ENCODE peak calls at places on chromosome X, in ten cellular contexts. One of them, this sample, is unnamed.
A peak's percentile ranks its signal among the peaks of the same experiment; 100 is the strongest.

GRCh38 chrX:148611993-148612392 is 111.6 kb downstream of the AFF2 start:
- DNase-seq in GM19239: no peak
- DNase-seq in CD8-positive, alpha-beta memory T cell: no peak
- DNase-seq in AG20443: no peak
- DNase-seq in activated CD8-positive, alpha-beta memory T cell treated with anti-CD3 and anti-CD28 coated beads for 24 hours: no peak
- DNase-seq in psoas muscle: no peak
- DNase-seq in T47D: no peak
- DNase-seq in globus pallidus: no peak
- DNase-seq in NCI-H1436: no peak
- DNase-seq in A172: no peak
- DNase-seq in this sample: no peak

GRCh38 chrX:39008554-39008953 is 207.3 kb downstream of the MID1IP1 start:
- DNase-seq in GM19239: no peak
- DNase-seq in CD8-positive, alpha-beta memory T cell: no peak
- DNase-seq in AG20443: no peak
- DNase-seq in activated CD8-positive, alpha-beta memory T cell treated with anti-CD3 and anti-CD28 coated beads for 24 hours: no peak
- DNase-seq in psoas muscle: no peak
- DNase-seq in T47D: no peak
- DNase-seq in globus pallidus: no peak
- DNase-seq in NCI-H1436: no peak
- DNase-seq in A172: no peak
- DNase-seq in this sample: no peak

GRCh38 chrX:31130457-31131215 is 58.8 kb upstream of the FTHL17 start:
- DNase-seq in GM19239: no peak
- DNase-seq in CD8-positive, alpha-beta memory T cell: no peak
- DNase-seq in AG20443: no peak
- DNase-seq in activated CD8-positive, alpha-beta memory T cell treated with anti-CD3 and anti-CD28 coated beads for 24 hours: no peak
- DNase-seq in psoas muscle: no peak
- DNase-seq in T47D: no peak
- DNase-seq in globus pallidus: no peak
- DNase-seq in NCI-H1436: no peak
- DNase-seq in A172: no peak
- DNase-seq in this sample: no peak

GRCh38 chrX:148723551-148723950 is 223.1 kb downstream of the AFF2 start:
- DNase-seq in GM19239: no peak
- DNase-seq in CD8-positive, alpha-beta memory T cell: no peak
- DNase-seq in AG20443: no peak
- DNase-seq in activated CD8-positive, alpha-beta memory T cell treated with anti-CD3 and anti-CD28 coated beads for 24 hours: no peak
- DNase-seq in psoas muscle: no peak
- DNase-seq in T47D: no peak
- DNase-seq in globus pallidus: no peak
- DNase-seq in NCI-H1436: no peak
- DNase-seq in A172: no peak
- DNase-seq in this sample: no peak

GRCh38 chrX:10280061-10280460 is 123.3 kb downstream of the CLCN4 start:
- DNase-seq in GM19239: no peak
- DNase-seq in CD8-positive, alpha-beta memory T cell: no peak
- DNase-seq in AG20443: peak; percentile 9
- DNase-seq in activated CD8-positive, alpha-beta memory T cell treated with anti-CD3 and anti-CD28 coated beads for 24 hours: no peak
- DNase-seq in psoas muscle: no peak
- DNase-seq in T47D: no peak
- DNase-seq in globus pallidus: no peak
- DNase-seq in NCI-H1436: no peak
- DNase-seq in A172: no peak
- DNase-seq in this sample: no peak

GRCh38 chrX:39982927-39983326 is 114.8 kb downstream of the BCOR start:
- DNase-seq in GM19239: no peak
- DNase-seq in CD8-positive, alpha-beta memory T cell: no peak
- DNase-seq in AG20443: no peak
- DNase-seq in activated CD8-positive, alpha-beta memory T cell treated with anti-CD3 and anti-CD28 coated beads for 24 hours: no peak
- DNase-seq in psoas muscle: no peak
- DNase-seq in T47D: no peak
- DNase-seq in globus pallidus: peak; percentile 24
- DNase-seq in NCI-H1436: no peak
- DNase-seq in A172: no peak
- DNase-seq in this sample: no peak

GRCh38 chrX:38232287-38232686 is 11.6 kb upstream of the SRPX start:
- DNase-seq in GM19239: no peak
- DNase-seq in CD8-positive, alpha-beta memory T cell: no peak
- DNase-seq in AG20443: peak; percentile 35
- DNase-seq in activated CD8-positive, alpha-beta memory T cell treated with anti-CD3 and anti-CD28 coated beads for 24 hours: no peak
- DNase-seq in psoas muscle: no peak
- DNase-seq in T47D: no peak
- DNase-seq in globus pallidus: no peak
- DNase-seq in NCI-H1436: no peak
- DNase-seq in A172: no peak
- DNase-seq in this sample: no peak

GRCh38 chrX:39318497-39319343 is 517.5 kb downstream of the MID1IP1 start:
- DNase-seq in GM19239: no peak
- DNase-seq in CD8-positive, alpha-beta memory T cell: no peak
- DNase-seq in AG20443: no peak
- DNase-seq in activated CD8-positive, alpha-beta memory T cell treated with anti-CD3 and anti-CD28 coated beads for 24 hours: peak; percentile 50
- DNase-seq in psoas muscle: peak; percentile 42
- DNase-seq in T47D: no peak
- DNase-seq in globus pallidus: no peak
- DNase-seq in NCI-H1436: no peak
- DNase-seq in A172: no peak
- DNase-seq in this sample: no peak

GRCh38 chrX:49230500-49231232 is 2.5 kb downstream of the CACNA1F start:
- DNase-seq in GM19239: peak; percentile 60
- DNase-seq in CD8-positive, alpha-beta memory T cell: peak; percentile 72
- DNase-seq in AG20443: peak; percentile 31
- DNase-seq in activated CD8-positive, alpha-beta memory T cell treated with anti-CD3 and anti-CD28 coated beads for 24 hours: peak; percentile 79
- DNase-seq in psoas muscle: peak; percentile 72
- DNase-seq in T47D: peak; percentile 47
- DNase-seq in globus pallidus: peak; percentile 1
- DNase-seq in NCI-H1436: peak; percentile 43
- DNase-seq in A172: no peak
- DNase-seq in this sample: no peak

GRCh38 chrX:17294561-17294960 is 80.4 kb upstream of the NHS start:
- DNase-seq in GM19239: no peak
- DNase-seq in CD8-positive, alpha-beta memory T cell: no peak
- DNase-seq in AG20443: no peak
- DNase-seq in activated CD8-positive, alpha-beta memory T cell treated with anti-CD3 and anti-CD28 coated beads for 24 hours: no peak
- DNase-seq in psoas muscle: no peak
- DNase-seq in T47D: no peak
- DNase-seq in globus pallidus: no peak
- DNase-seq in NCI-H1436: no peak
- DNase-seq in A172: no peak
- DNase-seq in this sample: no peak

GRCh38 chrX:119878740-119879139 is 7.1 kb downstream of the NDUFA1 start:
- DNase-seq in GM19239: no peak
- DNase-seq in CD8-positive, alpha-beta memory T cell: no peak
- DNase-seq in AG20443: no peak
- DNase-seq in activated CD8-positive, alpha-beta memory T cell treated with anti-CD3 and anti-CD28 coated beads for 24 hours: no peak
- DNase-seq in psoas muscle: no peak
- DNase-seq in T47D: no peak
- DNase-seq in globus pallidus: no peak
- DNase-seq in NCI-H1436: no peak
- DNase-seq in A172: no peak
- DNase-seq in this sample: no peak